ENCODE peak calls at places on chromosomes 3 and 15, in nine cellular contexts. W is LNCaP clone FGC; O is type B pancreatic cell; G is dorsolateral prefrontal cortex; C is HL-60; T is CD4-positive, alpha-beta T cell; X is psoas muscle; Y is left lung; B is ovary. J is an unnamed sample.

GRCh38 chr15:56802164-56802563 is 68.9 kb upstream of the ZNF280D start:
- DNase-seq in W (no peak), O (no peak), G (no peak), C (no peak), T (no peak), X (no peak), Y (no peak), B (no peak), J (no peak)

GRCh38 chr3:196639517-196640500 is at the start of gene NRROS:
- DNase-seq in W (no peak), O (no peak), G (no peak), C (peak; percentile 88), T (peak; percentile 52), X (peak; percentile 56), Y (peak; percentile 84), B (no peak), J (no peak)

GRCh38 chr3:10395196-10395595 is 74.3 kb upstream of the SEC13 start:
- DNase-seq in W (no peak), O (no peak), G (no peak), C (no peak), T (no peak), X (no peak), Y (no peak), B (no peak), J (no peak)

GRCh38 chr3:53145109-53146077 is 15.2 kb upstream of the RFT1 start:
- DNase-seq in W (peak; percentile 97), O (no peak), G (no peak), C (no peak), T (no peak), X (peak; percentile 0), Y (no peak), B (no peak), J (no peak)

GRCh38 chr3:141330718-141331369 is 37.5 kb upstream of the ZBTB38 start:
- DNase-seq in W (no peak), O (no peak), G (no peak), C (no peak), T (no peak), X (no peak), Y (no peak), B (no peak), J (no peak)

GRCh38 chr3:29926391-29926790 is 645.5 kb downstream of the RBMS3 start:
- DNase-seq in W (no peak), O (no peak), G (no peak), C (no peak), T (no peak), X (no peak), Y (no peak), B (no peak), J (no peak)

GRCh38 chr3:169627789-169628188 is 35.7 kb downstream of the MECOM start:
- DNase-seq in W (no peak), O (no peak), G (no peak), C (no peak), T (no peak), X (no peak), Y (peak; percentile 57), B (no peak), J (no peak)

GRCh38 chr15:69957175-69957574 is 140.5 kb downstream of the TLE3 start:
- DNase-seq in W (no peak), O (no peak), G (no peak), C (no peak), T (no peak), X (no peak), Y (no peak), B (no peak), J (no peak)

GRCh38 chr3:186825294-186825821 is 17.2 kb upstream of the ADIPOQ start:
- DNase-seq in W (no peak), O (no peak), G (peak; percentile 74), C (peak; percentile 16), T (no peak), X (peak; percentile 21), Y (no peak), B (no peak), J (peak; percentile 44)

GRCh38 chr3:183817111-183817510 is 8.3 kb downstream of the MAP6D1 start:
- DNase-seq in W (no peak), O (no peak), G (no peak), C (no peak), T (no peak), X (no peak), Y (no peak), B (no peak), J (no peak)

GRCh38 chr3:30319713-30320112 is 286.7 kb upstream of the TGFBR2 start:
- DNase-seq in W (peak; percentile 54), O (no peak), G (no peak), C (peak; percentile 48), T (peak; percentile 6), X (no peak), Y (no peak), B (no peak), J (no peak)

GRCh38 chr15:34434627-34435305 is 2.8 kb downstream of the GOLGA8A start:
- DNase-seq in W (no peak), O (no peak), G (no peak), C (no peak), T (no peak), X (no peak), Y (no peak), B (no peak), J (no peak)

GRCh38 chr15:20348291-20348899 is 193.2 kb downstream of the GOLGA6L6 start:
- DNase-seq in W (no peak), O (no peak), G (no peak), C (no peak), T (no peak), X (no peak), Y (no peak), B (no peak), J (no peak)

GRCh38 chr3:122902326-122902725 is 107.5 kb downstream of the SLC49A4 start:
- DNase-seq in W (no peak), O (no peak), G (no peak), C (no peak), T (no peak), X (no peak), Y (no peak), B (no peak), J (no peak)

GRCh38 chr3:45611619-45612018 is 17.1 kb downstream of the LIMD1 start:
- DNase-seq in W (no peak), O (no peak), G (peak; percentile 81), C (no peak), T (no peak), X (no peak), Y (no peak), B (no peak), J (no peak)

GRCh38 chr3:181253796-181254195 is 264.3 kb upstream of the DNAJC19 start:
- DNase-seq in W (no peak), O (no peak), G (no peak), C (no peak), T (no peak), X (no peak), Y (no peak), B (no peak), J (no peak)

GRCh38 chr15:99909914-99910313 is 176.7 kb upstream of the LYSMD4 start:
- DNase-seq in W (peak; percentile 23), O (no peak), G (no peak), C (no peak), T (no peak), X (no peak), Y (no peak), B (no peak), J (no peak)
- TF ChIP-seq CTCF in W (peak; percentile 91), O (peak; percentile 45), G (no peak), C (no peak), T (no peak), X (no peak), Y (no peak), B (no peak), J (no peak)

GRCh38 chr15:85625856-85626255 is 168.9 kb downstream of the KLHL25 start:
- DNase-seq in W (no peak), O (no peak), G (no peak), C (no peak), T (no peak), X (no peak), Y (no peak), B (no peak), J (no peak)
- TF ChIP-seq CTCF in W (no peak), O (no peak), G (no peak), C (no peak), T (no peak), X (no peak), Y (no peak), B (no peak), J (no peak)

GRCh38 chr3:176075491-176075890 is 1121.8 kb downstream of the TBL1XR1 start:
- DNase-seq in W (no peak), O (no peak), G (no peak), C (no peak), T (no peak), X (no peak), Y (no peak), B (no peak), J (no peak)
- TF ChIP-seq CTCF in W (no peak), O (no peak), G (no peak), C (no peak), T (no peak), X (no peak), Y (no peak), B (no peak), J (no peak)

GRCh38 chr3:127822836-127823589 is 698 bp upstream of the MGLL start:
- DNase-seq in W (no peak), O (no peak), G (no peak), C (peak; percentile 47), T (no peak), X (peak; percentile 77), Y (peak; percentile 71), B (no peak), J (peak; percentile 39)
- TF ChIP-seq CTCF in W (peak; percentile 29), O (no peak), G (peak; percentile 17), C (no peak), T (no peak), X (peak; percentile 38), Y (no peak), B (no peak), J (no peak)

DNA sequence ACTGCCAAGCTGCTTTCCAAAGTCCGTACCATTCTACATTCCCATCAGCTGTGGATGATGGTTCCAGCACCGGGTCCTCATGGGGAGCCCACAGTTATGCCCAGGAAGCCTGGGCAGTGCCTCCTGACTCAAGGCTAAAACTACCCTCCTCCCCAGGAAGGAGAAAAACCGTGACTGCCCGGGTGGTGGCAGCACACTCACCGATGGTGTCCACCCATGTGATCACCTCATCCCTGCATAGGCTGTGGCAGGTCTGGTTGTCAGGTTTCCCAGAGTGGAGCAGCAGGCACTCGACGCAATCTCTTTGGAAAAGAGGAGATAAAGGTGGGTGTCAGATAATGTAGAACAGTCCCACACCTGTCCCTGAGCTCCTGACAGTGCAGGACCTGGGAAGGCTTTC is 38.6 kb downstream of the UMPS start:
- DNase-seq in W (no peak), O (no peak), G (no peak), C (no peak), T (no peak), X (no peak), Y (no peak), B (no peak), J (no peak)
- TF ChIP-seq CTCF in W (peak; percentile 54), O (peak; percentile 40), G (peak; percentile 9), C (no peak), T (no peak), X (peak; percentile 32), Y (no peak), B (no peak), J (no peak)

GRCh38 chr3:124246949-124247348 is 255.0 kb upstream of the ROPN1 start:
- DNase-seq in W (no peak), O (no peak), G (no peak), C (peak; percentile 11), T (no peak), X (no peak), Y (no peak), B (no peak), J (no peak)
- TF ChIP-seq CTCF in W (peak; percentile 68), O (peak; percentile 57), G (peak; percentile 34), C (peak; percentile 16), T (no peak), X (peak; percentile 53), Y (peak; percentile 21), B (no peak), J (no peak)